ENCODE peak calls at places on chromosomes 4 and X, in eight cellular contexts. One of them, this sample, is unnamed. For H3K4me1, the result is how much of the 10 kb centered on the place peaks cover.

GRCh38 chr4:121053601-121054143 is 18.7 kb downstream of the NDNF start:
- DNase-seq in A673: peak
- DNase-seq in pancreas: no peak
- DNase-seq in heart left ventricle: peak
- DNase-seq in thoracic aorta: no peak
- DNase-seq in ascending aorta: no peak
- DNase-seq in A549: no peak
- DNase-seq in tibial artery: no peak
- DNase-seq in this sample: no peak

GRCh38 chr4:122788935-122789334 is 37.7 kb upstream of the FGF2 start:
- DNase-seq in A673: no peak
- DNase-seq in pancreas: no peak
- DNase-seq in heart left ventricle: no peak
- DNase-seq in thoracic aorta: no peak
- DNase-seq in ascending aorta: no peak
- DNase-seq in A549: no peak
- DNase-seq in tibial artery: no peak
- DNase-seq in this sample: no peak

GRCh38 chrX:38351346-38351745 is 1.1 kb upstream of the OTC start:
- DNase-seq in A673: no peak
- DNase-seq in pancreas: no peak
- DNase-seq in heart left ventricle: no peak
- DNase-seq in thoracic aorta: no peak
- DNase-seq in ascending aorta: no peak
- DNase-seq in A549: no peak
- DNase-seq in tibial artery: no peak
- DNase-seq in this sample: no peak

GRCh38 chr4:15482842-15483241 is 13.2 kb downstream of the CC2D2A start:
- DNase-seq in A673: no peak
- DNase-seq in pancreas: no peak
- DNase-seq in heart left ventricle: no peak
- DNase-seq in thoracic aorta: no peak
- DNase-seq in ascending aorta: no peak
- DNase-seq in A549: no peak
- DNase-seq in tibial artery: no peak
- DNase-seq in this sample: no peak

GRCh38 chr4:44760142-44760898 is 34.0 kb upstream of the GNPDA2 start:
- DNase-seq in A673: peak
- DNase-seq in pancreas: no peak
- DNase-seq in heart left ventricle: no peak
- DNase-seq in thoracic aorta: no peak
- DNase-seq in ascending aorta: no peak
- DNase-seq in A549: peak
- DNase-seq in tibial artery: no peak
- DNase-seq in this sample: no peak

GRCh38 chr4:66750273-66750672 is 795.0 kb downstream of the CENPC start:
- DNase-seq in A673: no peak
- DNase-seq in pancreas: no peak
- DNase-seq in heart left ventricle: no peak
- DNase-seq in thoracic aorta: no peak
- DNase-seq in ascending aorta: no peak
- DNase-seq in A549: no peak
- DNase-seq in tibial artery: no peak
- DNase-seq in this sample: no peak

GRCh38 chr4:142202404-142203332 is 566.3 kb downstream of the IL15 start:
- DNase-seq in A673: no peak
- DNase-seq in pancreas: no peak
- DNase-seq in heart left ventricle: no peak
- DNase-seq in thoracic aorta: no peak
- DNase-seq in ascending aorta: no peak
- DNase-seq in A549: no peak
- DNase-seq in tibial artery: no peak
- DNase-seq in this sample: no peak

GRCh38 chr4:182922551-182923284 is 5.5 kb upstream of the DCTD start:
- DNase-seq in A673: no peak
- DNase-seq in pancreas: peak
- DNase-seq in heart left ventricle: no peak
- DNase-seq in thoracic aorta: no peak
- DNase-seq in ascending aorta: no peak
- DNase-seq in A549: no peak
- DNase-seq in tibial artery: no peak
- DNase-seq in this sample: no peak

GRCh38 chr4:71663780-71664179 is 120.1 kb downstream of the GC start:
- DNase-seq in A673: no peak
- DNase-seq in pancreas: no peak
- DNase-seq in heart left ventricle: no peak
- DNase-seq in thoracic aorta: no peak
- DNase-seq in ascending aorta: no peak
- DNase-seq in A549: no peak
- DNase-seq in tibial artery: no peak
- DNase-seq in this sample: no peak

GRCh38 chrX:56130436-56130835 is 101.7 kb upstream of the KLF8 start:
- DNase-seq in A673: no peak
- DNase-seq in pancreas: no peak
- DNase-seq in heart left ventricle: no peak
- DNase-seq in thoracic aorta: no peak
- DNase-seq in ascending aorta: no peak
- DNase-seq in A549: peak
- DNase-seq in tibial artery: no peak
- DNase-seq in this sample: no peak

GRCh38 chr4:170047774-170048354 is 21.7 kb upstream of the MFAP3L start:
- DNase-seq in A673: peak
- DNase-seq in pancreas: no peak
- DNase-seq in heart left ventricle: peak
- DNase-seq in thoracic aorta: no peak
- DNase-seq in ascending aorta: peak
- DNase-seq in A549: peak
- DNase-seq in tibial artery: peak
- DNase-seq in this sample: peak

GRCh38 chr4:102629686-102630085 is 128.5 kb downstream of the NFKB1 start:
- DNase-seq in A673: no peak
- DNase-seq in pancreas: no peak
- DNase-seq in heart left ventricle: no peak
- DNase-seq in thoracic aorta: no peak
- DNase-seq in ascending aorta: no peak
- DNase-seq in A549: no peak
- DNase-seq in tibial artery: no peak
- DNase-seq in this sample: no peak

GRCh38 chr4:25926473-25926872 is 12.5 kb downstream of the SMIM20 start:
- DNase-seq in A673: no peak
- DNase-seq in pancreas: no peak
- DNase-seq in heart left ventricle: no peak
- DNase-seq in thoracic aorta: no peak
- DNase-seq in ascending aorta: no peak
- DNase-seq in A549: no peak
- DNase-seq in tibial artery: no peak
- DNase-seq in this sample: no peak

GRCh38 chr4:96736352-96736889 is 896.5 kb downstream of the PDHA2 start:
- DNase-seq in A673: peak
- DNase-seq in pancreas: no peak
- DNase-seq in heart left ventricle: no peak
- DNase-seq in thoracic aorta: no peak
- DNase-seq in ascending aorta: no peak
- DNase-seq in A549: peak
- DNase-seq in tibial artery: no peak
- DNase-seq in this sample: no peak

GRCh38 chrX:132191938-132192337 is 27.3 kb downstream of the RAP2C start:
- DNase-seq in A673: no peak
- DNase-seq in pancreas: no peak
- DNase-seq in heart left ventricle: no peak
- DNase-seq in thoracic aorta: no peak
- DNase-seq in ascending aorta: no peak
- DNase-seq in A549: no peak
- DNase-seq in tibial artery: no peak
- DNase-seq in this sample: no peak

GRCh38 chr4:179398414-179398813 is 1956.2 kb upstream of the AGA start:
- DNase-seq in A673: no peak
- DNase-seq in pancreas: no peak
- DNase-seq in heart left ventricle: no peak
- DNase-seq in thoracic aorta: no peak
- DNase-seq in ascending aorta: no peak
- DNase-seq in A549: no peak
- DNase-seq in tibial artery: no peak
- DNase-seq in this sample: no peak
- H3K27ac ChIP-seq in A673: no peak
- H3K27ac ChIP-seq in pancreas: no peak
- H3K27ac ChIP-seq in heart left ventricle: no peak
- H3K27ac ChIP-seq in thoracic aorta: no peak
- H3K27ac ChIP-seq in ascending aorta: no peak
- H3K27ac ChIP-seq in A549: no peak
- H3K27ac ChIP-seq in tibial artery: no peak
- H3K27ac ChIP-seq in this sample: no peak

GRCh38 chrX:39853417-39853816 is 244.3 kb downstream of the BCOR start:
- DNase-seq in A673: no peak
- DNase-seq in pancreas: no peak
- DNase-seq in heart left ventricle: no peak
- DNase-seq in thoracic aorta: no peak
- DNase-seq in ascending aorta: no peak
- DNase-seq in A549: no peak
- DNase-seq in tibial artery: no peak
- DNase-seq in this sample: no peak

GRCh38 chrX:39856472-39857121 is 241.2 kb downstream of the BCOR start:
- DNase-seq in A673: no peak
- DNase-seq in pancreas: no peak
- DNase-seq in heart left ventricle: no peak
- DNase-seq in thoracic aorta: no peak
- DNase-seq in ascending aorta: no peak
- DNase-seq in A549: no peak
- DNase-seq in tibial artery: no peak
- DNase-seq in this sample: no peak

GRCh38 chrX:39852496-39852895 is 245.3 kb downstream of the BCOR start:
- DNase-seq in A673: no peak
- DNase-seq in pancreas: no peak
- DNase-seq in heart left ventricle: no peak
- DNase-seq in thoracic aorta: no peak
- DNase-seq in ascending aorta: no peak
- DNase-seq in A549: no peak
- DNase-seq in tibial artery: no peak
- DNase-seq in this sample: no peak

GRCh38 chrX:39855748-39856129 is 242.0 kb downstream of the BCOR start:
- DNase-seq in A673: peak
- DNase-seq in pancreas: no peak
- DNase-seq in heart left ventricle: no peak
- DNase-seq in thoracic aorta: no peak
- DNase-seq in ascending aorta: no peak
- DNase-seq in A549: peak
- DNase-seq in tibial artery: no peak
- DNase-seq in this sample: peak

GRCh38 chrX:39854772-39855747 is 242.7 kb downstream of the BCOR start:
- DNase-seq in A673: no peak
- DNase-seq in pancreas: no peak
- DNase-seq in heart left ventricle: no peak
- DNase-seq in thoracic aorta: no peak
- DNase-seq in ascending aorta: no peak
- DNase-seq in A549: no peak
- DNase-seq in tibial artery: no peak
- DNase-seq in this sample: no peak
- H3K4me1 ChIP-seq in A673: under half
- H3K4me1 ChIP-seq in pancreas: under half
- H3K4me1 ChIP-seq in heart left ventricle: under half
- H3K4me1 ChIP-seq in thoracic aorta: under half
- H3K4me1 ChIP-seq in ascending aorta: under half
- H3K4me1 ChIP-seq in A549: under half
- H3K4me1 ChIP-seq in tibial artery: under half
- H3K4me1 ChIP-seq in this sample: under half

DNA sequence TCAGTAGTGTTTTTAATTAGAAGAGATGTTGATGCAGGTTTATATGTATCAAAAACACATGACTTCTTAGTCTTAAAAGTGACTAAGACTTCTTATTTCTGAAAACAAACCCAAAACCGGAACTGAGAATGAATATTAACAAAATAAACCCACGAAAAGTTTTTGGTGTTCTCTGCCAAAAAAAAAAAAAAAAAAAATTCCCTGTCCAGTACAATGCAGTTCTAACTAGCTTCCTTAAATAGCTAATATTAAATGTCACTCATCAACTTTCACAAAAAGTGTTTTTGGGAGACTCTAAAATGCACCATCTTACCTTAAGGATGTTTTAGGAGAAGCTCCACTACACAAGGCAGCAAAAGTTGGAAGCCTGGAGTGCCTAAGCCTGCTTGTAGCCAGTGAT is 2.0 kb downstream of the ANKRD37 start:
- DNase-seq in A673: no peak
- DNase-seq in pancreas: no peak
- DNase-seq in heart left ventricle: no peak
- DNase-seq in thoracic aorta: no peak
- DNase-seq in ascending aorta: no peak
- DNase-seq in A549: no peak
- DNase-seq in tibial artery: no peak
- DNase-seq in this sample: no peak
- H3K27ac ChIP-seq in A673: no peak
- H3K27ac ChIP-seq in pancreas: peak
- H3K27ac ChIP-seq in heart left ventricle: no peak
- H3K27ac ChIP-seq in thoracic aorta: peak
- H3K27ac ChIP-seq in ascending aorta: peak
- H3K27ac ChIP-seq in A549: no peak
- H3K27ac ChIP-seq in tibial artery: peak
- H3K27ac ChIP-seq in this sample: no peak

GRCh38 chr4:78569291-78569821 is 17.8 kb downstream of the ANXA3 start:
- DNase-seq in A673: peak
- DNase-seq in pancreas: no peak
- DNase-seq in heart left ventricle: no peak
- DNase-seq in thoracic aorta: no peak
- DNase-seq in ascending aorta: no peak
- DNase-seq in A549: peak
- DNase-seq in tibial artery: no peak
- DNase-seq in this sample: peak
- H3K4me1 ChIP-seq in A673: under half
- H3K4me1 ChIP-seq in pancreas: under half
- H3K4me1 ChIP-seq in heart left ventricle: under half
- H3K4me1 ChIP-seq in thoracic aorta: under half
- H3K4me1 ChIP-seq in ascending aorta: under half
- H3K4me1 ChIP-seq in A549: half or more
- H3K4me1 ChIP-seq in tibial artery: under half
- H3K4me1 ChIP-seq in this sample: half or more

This sample was measured in SJSA1.